ENCODE peak calls at places on chromosomes 7 and 10, in nine cellular contexts. L is hepatic stellate cell; M is stimulated activated CD4-positive, alpha-beta T cell treated with anti-CD3 and anti-CD28 coated beads, Interleukin-15, amount 100 ng/mL, for 24 hours; E is coronary artery; C is endodermal cell; A is AG20443; R is RWPE1; Z is AG08395; B is GM13977. N is an unnamed sample.

GRCh38 chr10:105658696-105659095 is 1017.6 kb downstream of the SORCS3 start:
- DNase-seq in L (no peak), M (no peak), E (no peak), C (no peak), A (no peak), R (no peak), Z (no peak), B (no peak), N (no peak)

GRCh38 chr7:43891069-43891955 is 15.1 kb downstream of the URGCP start:
- DNase-seq in L (no peak), M (no peak), E (no peak), C (no peak), A (no peak), R (no peak), Z (no peak), B (no peak), N (no peak)

GRCh38 chr7:120402368-120402767 is 129.4 kb downstream of the KCND2 start:
- DNase-seq in L (no peak), M (no peak), E (no peak), C (no peak), A (no peak), R (peak), Z (no peak), B (no peak), N (no peak)

GRCh38 chr7:97166308-97166707 is 48.8 kb downstream of the SDHAF3 start:
- DNase-seq in L (no peak), M (no peak), E (no peak), C (no peak), A (no peak), R (no peak), Z (no peak), B (no peak), N (no peak)

GRCh38 chr10:16779375-16779774 is 37.8 kb downstream of the RSU1 start:
- DNase-seq in L (no peak), M (peak), E (no peak), C (no peak), A (no peak), R (no peak), Z (no peak), B (peak), N (no peak)

GRCh38 chr7:15628876-15629275 is 57.6 kb downstream of the MEOX2 start:
- DNase-seq in L (no peak), M (no peak), E (no peak), C (no peak), A (no peak), R (no peak), Z (no peak), B (no peak), N (no peak)

GRCh38 chr7:18520450-18521235 is 25.1 kb downstream of the HDAC9 start:
- DNase-seq in L (no peak), M (no peak), E (no peak), C (no peak), A (peak), R (peak), Z (peak), B (no peak), N (no peak)

GRCh38 chr10:5616871-5617270 is 49.5 kb downstream of the ASB13 start:
- DNase-seq in L (no peak), M (no peak), E (no peak), C (no peak), A (no peak), R (no peak), Z (no peak), B (no peak), N (no peak)

GRCh38 chr7:2734084-2734601 is 46.1 kb downstream of the AMZ1 start:
- DNase-seq in L (no peak), M (no peak), E (peak), C (no peak), A (no peak), R (no peak), Z (no peak), B (no peak), N (peak)

GRCh38 chr7:32670105-32670504 is 174.8 kb downstream of the AVL9 start:
- DNase-seq in L (no peak), M (no peak), E (no peak), C (peak), A (no peak), R (no peak), Z (peak), B (no peak), N (no peak)

GRCh38 chr10:94223702-94224370 is 138.9 kb downstream of the NOC3L start:
- DNase-seq in L (no peak), M (no peak), E (no peak), C (no peak), A (peak), R (no peak), Z (no peak), B (no peak), N (no peak)

GRCh38 chr7:155486783-155487508 is 29.0 kb downstream of the EN2 start:
- DNase-seq in L (no peak), M (no peak), E (no peak), C (no peak), A (no peak), R (no peak), Z (no peak), B (no peak), N (no peak)

GRCh38 chr7:98921608-98922372 is 43.5 kb downstream of the TRRAP start:
- DNase-seq in L (no peak), M (no peak), E (no peak), C (peak), A (no peak), R (no peak), Z (no peak), B (no peak), N (no peak)

GRCh38 chr7:98627062-98627790 is 10.1 kb downstream of the NPTX2 start:
- DNase-seq in L (no peak), M (no peak), E (no peak), C (no peak), A (no peak), R (no peak), Z (no peak), B (no peak), N (no peak)

GRCh38 chr10:84537447-84537931 is 209.1 kb downstream of the CCSER2 start:
- DNase-seq in L (peak), M (peak), E (no peak), C (peak), A (peak), R (peak), Z (peak), B (peak), N (no peak)

GRCh38 chr7:29208410-29209250 is 14.1 kb downstream of the CHN2 start:
- DNase-seq in L (no peak), M (no peak), E (no peak), C (no peak), A (no peak), R (no peak), Z (no peak), B (no peak), N (no peak)

GRCh38 chr7:29479606-29480200 is 83.9 kb upstream of the PRR15 start:
- DNase-seq in L (peak), M (no peak), E (no peak), C (no peak), A (no peak), R (no peak), Z (no peak), B (no peak), N (no peak)

N was measured in cardiac septum.